ENCODE peak calls at places on chromosomes 4 and X, in five cellular contexts. One of them, this sample, is unnamed.

GRCh38 chrX:115968436-115969252 is 201.9 kb upstream of the AGTR2 start:
- DNase-seq in GM23338: peak
- DNase-seq in body of pancreas: peak
- DNase-seq in PC-3: no peak
- DNase-seq in uterus: peak
- DNase-seq in this sample: peak

GRCh38 chr4:123352240-123352945 is 44.2 kb upstream of the SPRY1 start:
- DNase-seq in GM23338: no peak
- DNase-seq in body of pancreas: no peak
- DNase-seq in uterus: no peak
- DNase-seq in PC-3: no peak
- DNase-seq in this sample: no peak

GRCh38 chrX:39534949-39535348 is 562.8 kb downstream of the BCOR start:
- DNase-seq in body of pancreas: no peak
- DNase-seq in GM23338: no peak
- DNase-seq in uterus: no peak
- DNase-seq in PC-3: no peak
- DNase-seq in this sample: no peak

GRCh38 chr4:61003301-61003700 is 196.8 kb upstream of the ADGRL3 start:
- DNase-seq in GM23338: no peak
- DNase-seq in uterus: no peak
- DNase-seq in PC-3: peak
- DNase-seq in body of pancreas: no peak
- DNase-seq in this sample: no peak

GRCh38 chrX:50407976-50408375 is 62.6 kb downstream of the DGKK start:
- DNase-seq in PC-3: no peak
- DNase-seq in body of pancreas: no peak
- DNase-seq in GM23338: peak
- DNase-seq in uterus: no peak
- DNase-seq in this sample: no peak

GRCh38 chrX:17527135-17527701 is 152.2 kb downstream of the NHS start:
- DNase-seq in uterus: no peak
- DNase-seq in PC-3: peak
- DNase-seq in GM23338: no peak
- DNase-seq in body of pancreas: peak
- DNase-seq in this sample: peak

GRCh38 chr4:79864470-79865190 is 208.4 kb downstream of the ANTXR2 start:
- DNase-seq in GM23338: no peak
- DNase-seq in body of pancreas: no peak
- DNase-seq in PC-3: no peak
- DNase-seq in uterus: no peak
- DNase-seq in this sample: no peak

GRCh38 chrX:82218361-82218760 is 1016.5 kb downstream of the SH3BGRL start:
- DNase-seq in uterus: no peak
- DNase-seq in PC-3: peak
- DNase-seq in GM23338: peak
- DNase-seq in body of pancreas: no peak
- DNase-seq in this sample: no peak

GRCh38 chr4:166014411-166014810 is 141.4 kb downstream of the TLL1 start:
- DNase-seq in uterus: no peak
- DNase-seq in body of pancreas: no peak
- DNase-seq in GM23338: no peak
- DNase-seq in PC-3: peak
- DNase-seq in this sample: peak

GRCh38 chr4:156109943-156110925 is 156.6 kb upstream of the CTSO start:
- DNase-seq in body of pancreas: peak
- DNase-seq in PC-3: no peak
- DNase-seq in uterus: peak
- DNase-seq in GM23338: peak
- DNase-seq in this sample: no peak

GRCh38 chrX:49767231-49767630 is 61.9 kb upstream of the PAGE4 start:
- DNase-seq in uterus: no peak
- DNase-seq in GM23338: no peak
- DNase-seq in body of pancreas: no peak
- DNase-seq in PC-3: no peak
- DNase-seq in this sample: no peak

GRCh38 chr4:111678466-111678865 is 466.8 kb upstream of the FAM241A start:
- DNase-seq in uterus: no peak
- DNase-seq in PC-3: no peak
- DNase-seq in body of pancreas: no peak
- DNase-seq in GM23338: no peak
- DNase-seq in this sample: no peak

GRCh38 chr4:189341881-189342280 is 598.8 kb upstream of the FRG1 start:
- DNase-seq in PC-3: no peak
- DNase-seq in uterus: no peak
- DNase-seq in GM23338: no peak
- DNase-seq in body of pancreas: no peak
- DNase-seq in this sample: no peak

GRCh38 chr4:105956566-105956965 is 61.3 kb downstream of the NPNT start:
- DNase-seq in GM23338: no peak
- DNase-seq in body of pancreas: no peak
- DNase-seq in PC-3: no peak
- DNase-seq in uterus: no peak
- DNase-seq in this sample: no peak

GRCh38 chrX:9351112-9351511 is 113.7 kb upstream of the TBL1X start:
- DNase-seq in uterus: no peak
- DNase-seq in PC-3: no peak
- DNase-seq in body of pancreas: no peak
- DNase-seq in GM23338: no peak
- DNase-seq in this sample: no peak

GRCh38 chrX:21741869-21742701 is 15.8 kb downstream of the SMPX start:
- DNase-seq in body of pancreas: no peak
- DNase-seq in PC-3: no peak
- DNase-seq in uterus: no peak
- DNase-seq in GM23338: no peak
- DNase-seq in this sample: no peak

GRCh38 chr4:56147371-56147770 is 198.6 kb downstream of the CEP135 start:
- DNase-seq in PC-3: no peak
- DNase-seq in GM23338: no peak
- DNase-seq in uterus: no peak
- DNase-seq in body of pancreas: no peak
- DNase-seq in this sample: no peak

GRCh38 chrX:17655232-17656034 is 81.9 kb upstream of the SCML1 start:
- DNase-seq in body of pancreas: no peak
- DNase-seq in PC-3: no peak
- DNase-seq in GM23338: peak
- DNase-seq in uterus: no peak
- DNase-seq in this sample: no peak

GRCh38 chrX:123184858-123185251 is 777 bp downstream of the GRIA3 start:
- DNase-seq in GM23338: peak
- DNase-seq in body of pancreas: no peak
- DNase-seq in uterus: peak
- DNase-seq in PC-3: no peak
- DNase-seq in this sample: no peak

GRCh38 chrX:65667157-65667502 is 324 bp upstream of the MSN start:
- DNase-seq in GM23338: no peak
- DNase-seq in uterus: no peak
- DNase-seq in PC-3: no peak
- DNase-seq in body of pancreas: no peak
- DNase-seq in this sample: no peak

GRCh38 chrX:48573690-48574269 is 504 bp upstream of the RBM3 start:
- DNase-seq in PC-3: no peak
- DNase-seq in GM23338: no peak
- DNase-seq in uterus: peak
- DNase-seq in body of pancreas: peak
- DNase-seq in this sample: no peak

GRCh38 chr4:110640608-110641007 is 17.7 kb upstream of the PITX2 start:
- DNase-seq in GM23338: no peak
- DNase-seq in PC-3: no peak
- DNase-seq in body of pancreas: no peak
- DNase-seq in uterus: no peak
- DNase-seq in this sample: no peak

GRCh38 chr4:187603093-187603395 is 392.5 kb upstream of the ZFP42 start:
- DNase-seq in uterus: no peak
- DNase-seq in PC-3: no peak
- DNase-seq in body of pancreas: no peak
- DNase-seq in GM23338: no peak
- DNase-seq in this sample: no peak

GRCh38 chrX:11589573-11590110 is 76.1 kb downstream of the ARHGAP6 start:
- DNase-seq in PC-3: no peak
- DNase-seq in body of pancreas: no peak
- DNase-seq in GM23338: no peak
- DNase-seq in uterus: no peak
- DNase-seq in this sample: no peak

GRCh38 chrX:67720344-67720743 is 176.5 kb downstream of the AR start:
- DNase-seq in PC-3: no peak
- DNase-seq in body of pancreas: no peak
- DNase-seq in GM23338: no peak
- DNase-seq in uterus: peak
- DNase-seq in this sample: no peak

GRCh38 chrX:68832516-68833447 is 4.0 kb downstream of the EFNB1 start:
- DNase-seq in uterus: peak
- DNase-seq in PC-3: no peak
- DNase-seq in GM23338: peak
- DNase-seq in body of pancreas: peak
- DNase-seq in this sample: no peak

GRCh38 chr4:168587326-168588125 is 90.7 kb downstream of the PALLD start:
- DNase-seq in uterus: peak
- DNase-seq in body of pancreas: no peak
- DNase-seq in PC-3: peak
- DNase-seq in GM23338: no peak
- DNase-seq in this sample: peak

GRCh38 chr4:54229631-54230478 is 762 bp downstream of the PDGFRA start:
- DNase-seq in uterus: peak
- DNase-seq in GM23338: peak
- DNase-seq in body of pancreas: no peak
- DNase-seq in PC-3: no peak
- DNase-seq in this sample: no peak

GRCh38 chrX:122475306-122475705 is 708.8 kb upstream of the GRIA3 start:
- DNase-seq in GM23338: no peak
- DNase-seq in PC-3: peak
- DNase-seq in body of pancreas: no peak
- DNase-seq in uterus: no peak
- DNase-seq in this sample: no peak

GRCh38 chrX:69948398-69948797 is 101.3 kb downstream of the AWAT2 start:
- DNase-seq in GM23338: no peak
- DNase-seq in PC-3: no peak
- DNase-seq in body of pancreas: no peak
- DNase-seq in uterus: no peak
- DNase-seq in this sample: no peak

GRCh38 chrX:14546190-14546589 is 16.9 kb downstream of the GLRA2 start:
- DNase-seq in GM23338: no peak
- DNase-seq in PC-3: peak
- DNase-seq in uterus: no peak
- DNase-seq in body of pancreas: no peak
- DNase-seq in this sample: no peak

GRCh38 chrX:107706309-107706708 is 69.3 kb downstream of the TSC22D3 start:
- DNase-seq in PC-3: no peak
- DNase-seq in uterus: no peak
- DNase-seq in body of pancreas: no peak
- DNase-seq in GM23338: no peak
- DNase-seq in this sample: no peak

GRCh38 chrX:10173331-10173900 is 16.6 kb downstream of the CLCN4 start:
- DNase-seq in GM23338: peak
- DNase-seq in body of pancreas: peak
- DNase-seq in uterus: peak
- DNase-seq in PC-3: no peak
- DNase-seq in this sample: no peak

GRCh38 chrX:644304-645023 is 13.9 kb downstream of the SHOX start:
- DNase-seq in GM23338: peak
- DNase-seq in PC-3: no peak
- DNase-seq in uterus: no peak
- DNase-seq in body of pancreas: no peak
- DNase-seq in this sample: no peak
- H3K4me3 ChIP-seq in GM23338: peak
- H3K4me3 ChIP-seq in PC-3: no peak
- H3K4me3 ChIP-seq in uterus: no peak
- H3K4me3 ChIP-seq in body of pancreas: no peak
- H3K4me3 ChIP-seq in this sample: no peak

DNA sequence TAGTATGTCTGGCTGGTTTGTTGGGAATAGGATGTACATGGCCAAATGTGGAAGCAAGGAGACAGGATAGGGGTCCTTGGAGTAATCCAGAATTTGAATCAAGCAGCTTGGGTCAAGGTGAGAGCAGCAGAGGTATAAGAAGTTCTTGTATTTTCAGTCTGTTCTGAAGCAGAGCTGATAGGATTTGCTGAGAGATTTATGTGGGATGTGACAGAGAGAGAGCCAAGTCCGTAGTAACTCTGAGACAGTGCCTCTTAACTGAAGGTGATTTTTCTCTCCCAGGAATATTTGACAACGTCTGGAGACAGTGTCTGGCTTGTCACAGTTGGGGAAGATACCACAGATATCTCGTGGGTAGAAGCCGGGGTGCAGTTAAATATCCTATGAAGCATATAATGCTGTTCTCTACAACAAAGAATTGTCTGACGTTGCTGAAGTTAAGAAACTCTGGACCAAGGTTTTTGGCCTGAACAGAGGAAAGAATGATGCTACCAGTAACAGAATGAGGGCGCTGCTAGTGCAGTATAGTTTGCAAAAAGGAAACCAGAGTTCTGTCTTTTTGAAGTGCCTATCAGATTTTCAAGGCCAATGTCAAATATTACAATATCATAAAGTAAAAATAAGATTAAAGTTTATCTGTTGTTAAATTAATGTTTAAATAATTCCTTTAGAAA is 184.0 kb downstream of the ARHGAP24 start:
- DNase-seq in PC-3: no peak
- DNase-seq in uterus: no peak
- DNase-seq in GM23338: peak
- DNase-seq in body of pancreas: no peak
- DNase-seq in this sample: no peak
- TF ChIP-seq CTCF in PC-3: peak
- TF ChIP-seq CTCF in uterus: no peak
- TF ChIP-seq CTCF in GM23338: peak
- TF ChIP-seq CTCF in body of pancreas: no peak
- TF ChIP-seq CTCF in this sample: no peak

DNA sequence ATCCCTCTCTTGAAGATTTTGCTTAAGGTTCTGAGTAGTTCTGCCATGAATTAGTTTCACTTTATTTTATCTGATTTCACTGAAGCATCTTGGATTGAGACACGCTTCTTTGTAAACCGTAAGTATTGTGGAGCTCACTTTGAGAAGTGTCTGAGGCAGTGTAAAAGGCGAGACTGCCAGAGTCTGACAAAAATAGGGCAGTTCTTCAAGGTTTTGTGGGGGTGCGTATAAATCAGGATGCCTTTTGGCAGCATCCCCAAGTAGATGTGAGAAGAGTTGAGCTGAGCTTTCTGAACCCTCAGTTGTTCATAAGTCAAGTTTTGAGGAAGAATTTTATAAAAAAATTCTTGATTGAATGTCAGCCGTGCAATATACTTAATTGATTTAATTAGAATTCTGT is 76.3 kb downstream of the RBPJ start:
- DNase-seq in body of pancreas: no peak
- DNase-seq in uterus: peak
- DNase-seq in GM23338: no peak
- DNase-seq in PC-3: no peak
- DNase-seq in this sample: no peak
- H3K27ac ChIP-seq in body of pancreas: no peak
- H3K27ac ChIP-seq in uterus: peak
- H3K27ac ChIP-seq in GM23338: peak
- H3K27ac ChIP-seq in PC-3: no peak
- H3K27ac ChIP-seq in this sample: no peak

DNA sequence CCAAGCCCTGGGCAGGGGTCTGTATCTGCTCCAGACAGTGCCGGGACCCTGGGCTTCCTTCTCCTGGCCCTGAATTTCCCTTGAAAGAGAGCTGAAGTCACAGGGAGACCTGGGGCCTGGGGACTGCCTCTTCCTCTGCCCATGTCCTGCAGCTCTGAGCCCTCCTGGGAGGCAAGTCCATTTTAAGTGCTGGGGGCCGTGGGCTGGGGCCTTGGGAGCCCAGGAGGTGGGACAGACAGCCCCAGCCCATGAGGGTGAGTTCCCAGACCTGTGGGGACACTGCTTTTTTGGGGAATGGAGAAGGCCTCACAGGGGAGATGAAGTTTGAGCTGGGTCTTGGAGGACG is 4.8 kb upstream of the CXCR3 start:
- DNase-seq in GM23338: no peak
- DNase-seq in body of pancreas: no peak
- DNase-seq in PC-3: no peak
- DNase-seq in uterus: no peak
- DNase-seq in this sample: no peak
- H3K4me3 ChIP-seq in GM23338: no peak
- H3K4me3 ChIP-seq in body of pancreas: no peak
- H3K4me3 ChIP-seq in PC-3: no peak
- H3K4me3 ChIP-seq in uterus: no peak
- H3K4me3 ChIP-seq in this sample: no peak